ENCODE peak calls at places on chromosomes 7 and 10, in four cellular contexts. One of them, this sample, is unnamed.

GRCh38 chr7:40329601-40330153 is 194.9 kb downstream of the SUGCT start:
- DNase-seq in left colon: no peak
- DNase-seq in breast epithelium: no peak
- DNase-seq in activated T-cell treated with anti-CD3 and anti-CD28 coated beads, Interleukin-2, amount 50 U/mL, for 72 hours: no peak
- DNase-seq in this sample: no peak

GRCh38 chr10:102475451-102476040 is 24.2 kb upstream of the C10orf95 start:
- DNase-seq in left colon: no peak
- DNase-seq in breast epithelium: no peak
- DNase-seq in activated T-cell treated with anti-CD3 and anti-CD28 coated beads, Interleukin-2, amount 50 U/mL, for 72 hours: no peak
- DNase-seq in this sample: no peak

GRCh38 chr10:86044029-86044428 is 322.6 kb downstream of the GRID1 start:
- DNase-seq in left colon: no peak
- DNase-seq in breast epithelium: no peak
- DNase-seq in activated T-cell treated with anti-CD3 and anti-CD28 coated beads, Interleukin-2, amount 50 U/mL, for 72 hours: no peak
- DNase-seq in this sample: no peak

GRCh38 chr7:1466524-1467271 is 7.4 kb upstream of the MICALL2 start:
- DNase-seq in left colon: peak
- DNase-seq in breast epithelium: no peak
- DNase-seq in activated T-cell treated with anti-CD3 and anti-CD28 coated beads, Interleukin-2, amount 50 U/mL, for 72 hours: no peak
- DNase-seq in this sample: peak

GRCh38 chr10:97229322-97229721 is 43.6 kb upstream of the SLIT1 start:
- DNase-seq in left colon: no peak
- DNase-seq in breast epithelium: no peak
- DNase-seq in activated T-cell treated with anti-CD3 and anti-CD28 coated beads, Interleukin-2, amount 50 U/mL, for 72 hours: no peak
- DNase-seq in this sample: no peak

GRCh38 chr10:92844746-92845145 is 3.6 kb upstream of the EXOC6 start:
- DNase-seq in left colon: no peak
- DNase-seq in breast epithelium: no peak
- DNase-seq in activated T-cell treated with anti-CD3 and anti-CD28 coated beads, Interleukin-2, amount 50 U/mL, for 72 hours: no peak
- DNase-seq in this sample: no peak

GRCh38 chr10:95493862-95494261 is 67.3 kb downstream of the SORBS1 start:
- DNase-seq in left colon: no peak
- DNase-seq in breast epithelium: no peak
- DNase-seq in activated T-cell treated with anti-CD3 and anti-CD28 coated beads, Interleukin-2, amount 50 U/mL, for 72 hours: no peak
- DNase-seq in this sample: no peak

GRCh38 chr10:13102002-13102794 is 2.2 kb downstream of the OPTN start:
- DNase-seq in left colon: no peak
- DNase-seq in breast epithelium: no peak
- DNase-seq in activated T-cell treated with anti-CD3 and anti-CD28 coated beads, Interleukin-2, amount 50 U/mL, for 72 hours: no peak
- DNase-seq in this sample: no peak

GRCh38 chr7:17380696-17381662 is 82.5 kb downstream of the AHR start:
- DNase-seq in left colon: no peak
- DNase-seq in breast epithelium: no peak
- DNase-seq in activated T-cell treated with anti-CD3 and anti-CD28 coated beads, Interleukin-2, amount 50 U/mL, for 72 hours: no peak
- DNase-seq in this sample: no peak

GRCh38 chr10:99276848-99277486 is 41.3 kb upstream of the HPSE2 start:
- DNase-seq in left colon: no peak
- DNase-seq in breast epithelium: no peak
- DNase-seq in activated T-cell treated with anti-CD3 and anti-CD28 coated beads, Interleukin-2, amount 50 U/mL, for 72 hours: no peak
- DNase-seq in this sample: no peak

GRCh38 chr10:98589007-98589406 is 142.3 kb upstream of the HPS1 start:
- DNase-seq in left colon: no peak
- DNase-seq in breast epithelium: no peak
- DNase-seq in activated T-cell treated with anti-CD3 and anti-CD28 coated beads, Interleukin-2, amount 50 U/mL, for 72 hours: no peak
- DNase-seq in this sample: no peak

GRCh38 chr7:156022483-156023459 is 210.5 kb upstream of the SHH start:
- DNase-seq in left colon: no peak
- DNase-seq in breast epithelium: no peak
- DNase-seq in activated T-cell treated with anti-CD3 and anti-CD28 coated beads, Interleukin-2, amount 50 U/mL, for 72 hours: no peak
- DNase-seq in this sample: no peak

GRCh38 chr7:107692501-107692900 is 31.9 kb downstream of the SLC26A4 start:
- DNase-seq in left colon: no peak
- DNase-seq in breast epithelium: no peak
- DNase-seq in activated T-cell treated with anti-CD3 and anti-CD28 coated beads, Interleukin-2, amount 50 U/mL, for 72 hours: no peak
- DNase-seq in this sample: no peak